ENCODE peak calls at places on chromosome 20, in five cellular contexts. S is IMR-90, W is astrocyte, X is Caco-2, C is body of pancreas. N is an unnamed sample. For H3K27me3 and H3K4me1, the result is how much of the 10 kb centered on the place peaks cover.

GRCh38 chr20:6708010-6708409 is 59.5 kb upstream of the BMP2 start:
- DNase-seq in S (peak), W (peak), X (peak), C (peak), N (peak)

GRCh38 chr20:56391596-56392281 is at the start of gene AURKA:
- DNase-seq in S (no peak), W (peak), X (peak), C (no peak), N (no peak)

GRCh38 chr20:25624500-25624939 is 706 bp upstream of the NANP start:
- DNase-seq in S (no peak), W (no peak), X (no peak), C (no peak), N (no peak)

GRCh38 chr20:36744764-36745191 is 1.1 kb downstream of the NDRG3 start:
- DNase-seq in S (peak), W (no peak), X (peak), C (peak), N (peak)

GRCh38 chr20:31666258-31667042 is 28.7 kb downstream of the COX4I2 start:
- DNase-seq in S (no peak), W (no peak), X (no peak), C (no peak), N (no peak)

GRCh38 chr20:47859255-47859654 is 74.0 kb upstream of the SULF2 start:
- DNase-seq in S (no peak), W (no peak), X (no peak), C (no peak), N (no peak)

GRCh38 chr20:46810442-46811327 is 84.0 kb upstream of the EYA2 start:
- DNase-seq in S (no peak), W (no peak), X (no peak), C (no peak), N (no peak)

GRCh38 chr20:14189794-14190402 is 147.5 kb downstream of the FLRT3 start:
- DNase-seq in S (peak), W (peak), X (peak), C (no peak), N (peak)

GRCh38 chr20:48986899-48987298 is 59.2 kb upstream of the CSE1L start:
- DNase-seq in S (no peak), W (no peak), X (peak), C (peak), N (no peak)

GRCh38 chr20:35991142-35991771 is 22.9 kb downstream of the CNBD2 start:
- DNase-seq in S (peak), W (no peak), X (peak), C (peak), N (peak)

GRCh38 chr20:49669601-49670189 is 44.0 kb downstream of the B4GALT5 start:
- DNase-seq in S (no peak), W (no peak), X (no peak), C (no peak), N (peak)

GRCh38 chr20:50037123-50037522 is 54.3 kb downstream of the SNAI1 start:
- DNase-seq in S (no peak), W (no peak), X (no peak), C (no peak), N (no peak)

GRCh38 chr20:1626528-1627192 is 6.9 kb upstream of the SIRPB1 start:
- DNase-seq in S (no peak), W (no peak), X (no peak), C (no peak), N (no peak)

GRCh38 chr20:8971669-8972316 is 97.1 kb upstream of the PLCB4 start:
- DNase-seq in S (no peak), W (no peak), X (no peak), C (no peak), N (no peak)

GRCh38 chr20:46211331-46211722 is 93.2 kb downstream of the CD40 start:
- DNase-seq in S (no peak), W (no peak), X (no peak), C (no peak), N (no peak)

GRCh38 chr20:1185316-1185741 is 548 bp upstream of the TMEM74B start:
- DNase-seq in S (no peak), W (no peak), X (peak), C (no peak), N (peak)

GRCh38 chr20:48338717-48339116 is 489.1 kb downstream of the PREX1 start:
- DNase-seq in S (peak), W (peak), X (no peak), C (no peak), N (peak)

GRCh38 chr20:49356676-49357075 is 78.8 kb upstream of the ZNFX1 start:
- DNase-seq in S (no peak), W (no peak), X (no peak), C (peak), N (no peak)

GRCh38 chr20:49631074-49631716 is 63.3 kb upstream of the PTGIS start:
- DNase-seq in S (peak), W (peak), X (no peak), C (peak), N (no peak)

GRCh38 chr20:23776067-23776771 is 25.5 kb upstream of the CST1 start:
- DNase-seq in S (no peak), W (no peak), X (no peak), C (no peak), N (peak)

GRCh38 chr20:16806886-16807285 is 58.7 kb downstream of the OTOR start:
- DNase-seq in S (peak), W (peak), X (no peak), C (no peak), N (no peak)

GRCh38 chr20:40691566-40692239 is 2.7 kb upstream of the MAFB start:
- DNase-seq in S (no peak), W (no peak), X (no peak), C (no peak), N (no peak)
- H3K27me3 ChIP-seq in S (half or more), W (half or more), X (under half), C (under half), N (under half)

GRCh38 chr20:22489614-22490286 is 94.6 kb downstream of the FOXA2 start:
- DNase-seq in S (no peak), W (no peak), X (peak), C (peak), N (no peak)
- H3K4me1 ChIP-seq in S (under half), W (under half), X (under half), C (under half), N (under half)

DNA sequence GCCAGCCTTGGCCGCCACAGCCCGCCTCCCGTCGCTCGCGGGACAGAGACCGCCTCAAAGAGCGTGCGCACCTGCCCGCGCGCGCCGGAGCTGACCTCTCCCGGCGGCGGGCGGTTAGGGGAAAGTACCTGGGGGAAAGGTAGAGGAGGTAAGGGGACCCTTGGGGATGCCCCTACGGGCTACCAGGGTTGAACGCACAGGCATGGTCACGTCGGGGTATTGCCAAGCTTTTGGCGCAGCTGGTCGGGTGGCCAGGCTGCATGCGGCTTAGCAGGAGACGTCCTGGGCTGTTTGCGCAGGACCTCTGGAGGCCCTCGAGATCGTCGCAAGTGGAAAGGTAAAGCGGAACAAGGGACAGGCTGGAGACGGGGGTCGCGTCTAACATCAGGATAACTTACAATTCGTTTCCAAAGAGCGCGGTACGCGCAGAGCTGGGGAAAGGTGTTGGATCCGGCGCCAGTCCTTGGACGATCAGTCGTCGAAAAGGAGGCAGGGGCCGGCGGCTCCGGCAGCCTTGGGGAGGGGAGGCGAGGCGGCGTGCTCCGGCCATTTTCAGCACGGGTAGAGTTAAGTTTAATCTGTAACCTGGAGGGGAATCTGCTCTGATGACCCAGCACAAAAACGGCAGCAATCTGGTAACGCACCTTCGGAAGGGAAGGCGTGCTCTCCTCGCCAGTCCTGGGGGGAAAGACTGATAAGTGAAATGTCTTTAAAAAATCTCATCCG is 9.0 kb downstream of the GNAS-AS1 start:
- DNase-seq in S (no peak), W (no peak), X (no peak), C (no peak), N (no peak)
- H3K4me3 ChIP-seq in S (no peak), W (no peak), X (no peak), C (no peak), N (no peak)

GRCh38 chr20:38918172-38918571 is 8.0 kb upstream of the FAM83D start:
- DNase-seq in S (no peak), W (no peak), X (no peak), C (no peak), N (no peak)
- H3K27me3 ChIP-seq in S (under half), W (under half), X (under half), C (under half), N (half or more)

GRCh38 chr20:44884907-44885391 is 556 bp upstream of the YWHAB start:
- DNase-seq in S (no peak), W (no peak), X (no peak), C (no peak), N (no peak)
- H3K4me1 ChIP-seq in S (under half), W (under half), X (under half), C (under half), N (half or more)

GRCh38 chr20:64037199-64037497 is 1.2 kb downstream of the C20orf204 start:
- DNase-seq in S (no peak), W (no peak), X (no peak), C (no peak), N (no peak)

GRCh38 chr20:64038252-64038578 is 2.2 kb downstream of the C20orf204 start:
- DNase-seq in S (no peak), W (no peak), X (no peak), C (peak), N (no peak)

GRCh38 chr20:64038579-64039292 is 2.8 kb downstream of the C20orf204 start:
- DNase-seq in S (peak), W (peak), X (peak), C (peak), N (peak)

GRCh38 chr20:64036346-64037198 is 590 bp downstream of the C20orf204 start:
- DNase-seq in S (peak), W (no peak), X (no peak), C (no peak), N (no peak)

DNA sequence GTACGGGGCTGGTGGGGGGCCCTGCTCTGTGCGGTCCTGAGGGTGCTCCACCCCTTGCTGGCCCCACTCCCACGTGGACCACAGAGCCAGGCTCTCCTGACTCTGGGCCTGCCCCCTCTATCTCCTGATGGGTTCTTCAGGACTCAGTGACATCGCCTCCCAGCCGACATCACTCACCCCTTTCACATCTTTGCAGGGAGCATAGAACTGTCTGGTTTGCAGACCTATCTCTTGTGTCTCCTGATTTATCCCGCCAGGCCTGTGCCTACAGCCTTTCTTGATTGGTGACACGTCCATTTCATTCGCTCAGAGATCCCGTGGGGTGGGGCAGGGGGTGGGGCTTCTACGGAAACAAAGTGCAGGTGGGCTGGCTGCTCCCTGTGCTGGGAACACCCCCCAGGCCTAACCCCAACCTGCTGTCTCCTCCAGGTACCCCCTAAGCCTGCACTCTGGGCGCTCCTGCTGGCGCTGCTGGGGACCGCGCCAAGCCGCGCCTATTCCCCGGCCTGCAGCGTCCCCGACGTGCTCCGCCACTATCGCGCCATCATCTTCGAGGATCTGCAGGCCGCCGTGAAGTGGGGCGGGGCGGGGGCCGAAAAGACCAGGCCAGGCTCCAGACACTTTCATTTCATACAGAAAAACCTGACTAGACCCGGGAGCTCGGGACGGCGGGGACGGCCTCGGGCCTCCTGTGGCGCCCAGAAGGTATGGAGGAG is 1.7 kb downstream of the C20orf204 start:
- DNase-seq in S (no peak), W (no peak), X (no peak), C (no peak), N (no peak)
- H3K4me3 ChIP-seq in S (no peak), W (no peak), X (peak), C (no peak), N (no peak)

N was measured in adipocyte.